ENCODE peak calls at places on chromosome 4, in seven cellular contexts. I is kidney, O is fibroblast of pulmonary artery, B is sigmoid colon, A is thyroid gland, L is neural progenitor cell, D is stomach. N is an unnamed sample.

GRCh38 chr4:4308800-4309441 is 18.9 kb downstream of the ZBTB49 start:
- DNase-seq in I (no peak), O (no peak), B (no peak), A (no peak), L (no peak), D (no peak), N (no peak)

GRCh38 chr4:147683172-147683571 is 791 bp downstream of the PRMT9 start:
- DNase-seq in I (no peak), O (peak), B (peak), A (peak), L (peak), D (no peak), N (no peak)

GRCh38 chr4:43457866-43458265 is 565.4 kb downstream of the GRXCR1 start:
- DNase-seq in I (no peak), O (no peak), B (no peak), A (no peak), L (no peak), D (no peak), N (no peak)

GRCh38 chr4:141652161-141652778 is 15.9 kb downstream of the IL15 start:
- DNase-seq in I (no peak), O (peak), B (no peak), A (no peak), L (no peak), D (no peak), N (no peak)

GRCh38 chr4:101824500-101824899 is 34.0 kb downstream of the BANK1 start:
- DNase-seq in I (no peak), O (peak), B (no peak), A (no peak), L (no peak), D (no peak), N (no peak)

GRCh38 chr4:125397226-125397625 is 82.5 kb downstream of the FAT4 start:
- DNase-seq in I (no peak), O (no peak), B (no peak), A (no peak), L (no peak), D (no peak), N (no peak)

GRCh38 chr4:41375561-41375960 is 118.8 kb downstream of the UCHL1 start:
- DNase-seq in I (peak), O (no peak), B (no peak), A (peak), L (no peak), D (peak), N (peak)

GRCh38 chr4:163042306-163042705 is 124.4 kb downstream of the NAF1 start:
- DNase-seq in I (no peak), O (no peak), B (no peak), A (no peak), L (no peak), D (no peak), N (no peak)

GRCh38 chr4:80017125-80017854 is 55.7 kb downstream of the ANTXR2 start:
- DNase-seq in I (no peak), O (peak), B (no peak), A (no peak), L (no peak), D (no peak), N (no peak)

GRCh38 chr4:57550143-57550542 is 440.0 kb upstream of the IGFBP7 start:
- DNase-seq in I (no peak), O (no peak), B (no peak), A (no peak), L (no peak), D (no peak), N (no peak)

GRCh38 chr4:156100651-156101050 is 147.0 kb upstream of the CTSO start:
- DNase-seq in I (no peak), O (peak), B (no peak), A (no peak), L (no peak), D (no peak), N (no peak)

GRCh38 chr4:147933316-147933715 is 201.4 kb downstream of the ARHGAP10 start:
- DNase-seq in I (no peak), O (no peak), B (no peak), A (no peak), L (peak), D (no peak), N (no peak)

GRCh38 chr4:113587640-113588275 is 173.8 kb downstream of the CAMK2D start:
- DNase-seq in I (no peak), O (no peak), B (no peak), A (no peak), L (no peak), D (no peak), N (no peak)

GRCh38 chr4:55534306-55534705 is 12.4 kb downstream of the CLOCK start:
- DNase-seq in I (no peak), O (no peak), B (no peak), A (no peak), L (no peak), D (no peak), N (no peak)

GRCh38 chr4:5821665-5822358 is 71.1 kb downstream of the CRMP1 start:
- DNase-seq in I (peak), O (no peak), B (no peak), A (no peak), L (peak), D (no peak), N (no peak)

GRCh38 chr4:172858731-172859230 is 309.8 kb upstream of the GALNT7 start:
- DNase-seq in I (no peak), O (no peak), B (no peak), A (no peak), L (no peak), D (no peak), N (no peak)

GRCh38 chr4:184487503-184487902 is 13.2 kb upstream of the IRF2 start:
- DNase-seq in I (no peak), O (no peak), B (no peak), A (no peak), L (no peak), D (no peak), N (no peak)

GRCh38 chr4:13580018-13580417 is 35.7 kb upstream of the NKX3-2 start:
- DNase-seq in I (no peak), O (no peak), B (no peak), A (no peak), L (no peak), D (no peak), N (no peak)

GRCh38 chr4:119170195-119170594 is 34.6 kb downstream of the MYOZ2 start:
- DNase-seq in I (no peak), O (no peak), B (no peak), A (no peak), L (no peak), D (no peak), N (no peak)

GRCh38 chr4:90845777-90846176 is 718.6 kb downstream of the CCSER1 start:
- DNase-seq in I (no peak), O (peak), B (no peak), A (no peak), L (no peak), D (no peak), N (no peak)

GRCh38 chr4:89308161-89308500 is 531 bp upstream of the GPRIN3 start:
- DNase-seq in I (no peak), O (no peak), B (no peak), A (no peak), L (no peak), D (no peak), N (no peak)
- H3K4me3 ChIP-seq in I (peak), O (peak), B (peak), A (peak), L (peak), D (peak), N (peak)

GRCh38 chr4:121150003-121150402 is 14.1 kb downstream of the TNIP3 start:
- DNase-seq in I (no peak), O (no peak), B (no peak), A (no peak), L (no peak), D (no peak), N (no peak)

GRCh38 chr4:121155893-121156292 is 8.2 kb downstream of the TNIP3 start:
- DNase-seq in I (no peak), O (peak), B (no peak), A (no peak), L (no peak), D (no peak), N (no peak)

GRCh38 chr4:121156822-121157769 is 7.0 kb downstream of the TNIP3 start:
- DNase-seq in I (peak), O (peak), B (no peak), A (peak), L (peak), D (no peak), N (peak)

GRCh38 chr4:121150486-121150885 is 13.6 kb downstream of the TNIP3 start:
- DNase-seq in I (no peak), O (no peak), B (no peak), A (no peak), L (no peak), D (no peak), N (no peak)

GRCh38 chr4:121154103-121154515 is 10.0 kb downstream of the TNIP3 start:
- DNase-seq in I (no peak), O (no peak), B (no peak), A (no peak), L (no peak), D (no peak), N (no peak)
- H3K4me3 ChIP-seq in I (no peak), O (no peak), B (no peak), A (no peak), L (no peak), D (no peak), N (no peak)

DNA sequence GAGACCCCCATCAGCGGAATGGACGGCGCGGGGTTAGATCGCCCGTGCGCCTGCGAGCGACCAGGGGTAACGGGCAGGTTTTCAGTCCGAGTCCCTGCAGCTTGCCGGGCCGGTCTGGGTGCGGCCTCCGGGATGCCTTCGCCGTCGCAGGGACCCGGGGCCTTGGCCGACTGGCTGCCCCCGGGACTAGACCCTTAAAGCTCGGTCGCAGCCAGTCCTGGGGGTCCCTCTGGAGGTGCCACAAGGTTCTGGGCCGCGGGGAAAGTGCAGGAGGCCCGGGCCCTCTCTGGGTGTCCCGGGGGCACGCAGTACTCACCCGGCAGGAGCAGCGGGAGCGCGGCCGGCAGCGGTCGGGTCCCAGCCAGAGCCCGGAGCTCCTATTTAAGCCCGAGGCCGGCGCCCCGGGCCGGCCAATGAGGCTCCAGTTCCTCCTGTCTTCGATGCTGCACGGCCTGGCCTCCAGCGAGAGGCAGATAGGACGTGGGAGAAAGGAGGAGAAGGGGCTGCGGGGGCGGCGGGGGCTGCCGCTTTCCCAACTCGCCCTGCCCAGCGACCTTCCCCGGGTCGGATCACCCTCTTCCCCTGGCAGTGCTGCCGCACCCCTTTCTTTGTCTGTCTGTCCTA is at the start of gene SPON2:
- DNase-seq in I (peak), O (peak), B (peak), A (no peak), L (peak), D (no peak), N (peak)
- H3K4me3 ChIP-seq in I (peak), O (peak), B (peak), A (no peak), L (peak), D (peak), N (peak)

GRCh38 chr4:110636677-110637407 is 14.0 kb upstream of the PITX2 start:
- DNase-seq in I (peak), O (peak), B (no peak), A (no peak), L (peak), D (no peak), N (peak)
- H3K4me3 ChIP-seq in I (no peak), O (peak), B (peak), A (no peak), L (peak), D (peak), N (peak)

GRCh38 chr4:82519776-82520175 is 42.0 kb downstream of the TMEM150C start:
- DNase-seq in I (no peak), O (peak), B (no peak), A (no peak), L (no peak), D (no peak), N (no peak)
- H3K4me3 ChIP-seq in I (no peak), O (no peak), B (no peak), A (no peak), L (no peak), D (no peak), N (no peak)

GRCh38 chr4:2009651-2010233 is 968 bp upstream of the NELFA start:
- DNase-seq in I (peak), O (peak), B (no peak), A (peak), L (peak), D (peak), N (peak)
- H3K4me3 ChIP-seq in I (peak), O (peak), B (peak), A (peak), L (peak), D (peak), N (peak)